ENCODE peak calls at places on chromosomes 7 and 10, in seven cellular contexts. E, W, B, C, Z, V and M are unnamed samples.
A peak's percentile ranks its signal among the peaks of the same experiment; 100 is the strongest.

GRCh38 chr10:43260911-43261577 is 5.8 kb downstream of the RASGEF1A start:
- DNase-seq in W (no peak), B (no peak), C (no peak), V (no peak), E (no peak), Z (no peak), M (no peak)

GRCh38 chr10:133525444-133525843 is 1.7 kb upstream of the CYP2E1 start:
- DNase-seq in C (no peak), E (no peak), Z (no peak), V (no peak), W (no peak), B (no peak), M (no peak)

GRCh38 chr10:17475661-17476060 is 21.3 kb upstream of the ST8SIA6 start:
- DNase-seq in B (no peak), C (no peak), Z (no peak), V (no peak), W (no peak), E (no peak), M (no peak)

GRCh38 chr7:27923308-27923980 is 183.5 kb downstream of the TAX1BP1 start:
- DNase-seq in W (no peak), B (no peak), Z (no peak), E (peak; percentile 59), V (no peak), C (no peak), M (no peak)

GRCh38 chr7:51587600-51587999 is 271.0 kb upstream of the COBL start:
- DNase-seq in B (no peak), E (no peak), V (no peak), Z (no peak), C (no peak), W (peak; percentile 40), M (no peak)

GRCh38 chr10:72044417-72045041 is 43.8 kb downstream of the SPOCK2 start:
- DNase-seq in E (no peak), C (no peak), B (no peak), W (no peak), V (peak; percentile 64), Z (no peak), M (no peak)

GRCh38 chr10:93376372-93377296 is 105.5 kb downstream of the MYOF start:
- DNase-seq in W (peak; percentile 84), B (peak; percentile 88), E (peak; percentile 37), V (peak; percentile 54), Z (peak; percentile 41), C (peak; percentile 80), M (peak; percentile 89)

GRCh38 chr7:116122972-116123595 is 87.3 kb upstream of the TES start:
- DNase-seq in C (peak; percentile 44), E (no peak), W (peak; percentile 77), Z (peak; percentile 32), B (peak; percentile 65), V (peak; percentile 22), M (peak; percentile 67)

GRCh38 chr7:100435401-100436304 is 644 bp downstream of the PPP1R35 start:
- DNase-seq in C (peak; percentile 52), Z (no peak), W (peak; percentile 64), E (peak; percentile 49), V (peak; percentile 28), B (peak; percentile 38), M (peak; percentile 16)

GRCh38 chr10:94357193-94357592 is 5.5 kb downstream of the NOC3L start:
- DNase-seq in C (no peak), E (no peak), B (no peak), Z (no peak), W (no peak), V (no peak), M (no peak)

GRCh38 chr7:29871787-29872398 is 65.6 kb downstream of the WIPF3 start:
- DNase-seq in B (peak; percentile 93), C (peak; percentile 74), V (no peak), W (no peak), Z (no peak), E (no peak), M (peak; percentile 46)

GRCh38 chr10:7813481-7813880 is 4.8 kb upstream of the TAF3 start:
- DNase-seq in Z (no peak), V (no peak), W (peak; percentile 28), E (no peak), C (no peak), B (no peak), M (no peak)